ENCODE peak calls at places on chromosome 13, in ten cellular contexts. D is SK-N-SH; O is lower leg skin; B is lung; V is CD4-positive, alpha-beta T cell; Z is left lung; L is MCF 10A; K is Peyer's patch; F is fibroblast of mammary gland; M is right lobe of liver. X is an unnamed sample.

GRCh38 chr13:51422484-51422883 is 30.4 kb downstream of the INTS6 start:
- DNase-seq in D (no peak), O (no peak), B (no peak), V (no peak), Z (no peak), L (no peak), K (no peak), F (no peak), M (no peak), X (no peak)

GRCh38 chr13:64540468-64540867 is 2689.7 kb downstream of the PCDH9 start:
- DNase-seq in D (no peak), O (no peak), B (no peak), V (no peak), Z (no peak), L (no peak), K (no peak), F (peak; percentile 5), M (no peak), X (no peak)

GRCh38 chr13:30142502-30143211 is 164.7 kb downstream of the KATNAL1 start:
- DNase-seq in D (peak; percentile 75), O (peak; percentile 61), B (no peak), V (no peak), Z (no peak), L (peak; percentile 94), K (no peak), F (peak; percentile 97), M (no peak), X (peak; percentile 97)

GRCh38 chr13:44153536-44153935 is 220.1 kb upstream of the SERP2 start:
- DNase-seq in D (no peak), O (no peak), B (no peak), V (no peak), Z (no peak), L (no peak), K (no peak), F (no peak), M (no peak), X (no peak)

GRCh38 chr13:51687928-51688714 is 103.9 kb downstream of the WDFY2 start:
- DNase-seq in D (peak; percentile 13), O (no peak), B (no peak), V (no peak), Z (no peak), L (no peak), K (no peak), F (no peak), M (no peak), X (no peak)

GRCh38 chr13:59458908-59459579 is 704.7 kb downstream of the DIAPH3 start:
- DNase-seq in D (no peak), O (no peak), B (no peak), V (no peak), Z (no peak), L (peak; percentile 51), K (no peak), F (peak; percentile 41), M (no peak), X (peak; percentile 49)

GRCh38 chr13:43057653-43058317 is 34.4 kb downstream of the DNAJC15 start:
- DNase-seq in D (no peak), O (no peak), B (no peak), V (peak; percentile 56), Z (no peak), L (peak; percentile 60), K (peak; percentile 31), F (no peak), M (no peak), X (no peak)

GRCh38 chr13:98155475-98156111 is 12.7 kb downstream of the FARP1 start:
- DNase-seq in D (no peak), O (no peak), B (no peak), V (no peak), Z (no peak), L (peak; percentile 72), K (no peak), F (peak; percentile 82), M (no peak), X (no peak)

GRCh38 chr13:114099918-114100445 is 32.4 kb downstream of the RASA3 start:
- DNase-seq in D (peak; percentile 59), O (no peak), B (no peak), V (no peak), Z (peak; percentile 76), L (no peak), K (no peak), F (peak; percentile 65), M (peak; percentile 42), X (no peak)

GRCh38 chr13:20161275-20161950 is 561 bp upstream of the GJA3 start:
- DNase-seq in D (peak; percentile 43), O (no peak), B (no peak), V (peak; percentile 8), Z (peak; percentile 82), L (no peak), K (peak; percentile 68), F (no peak), M (no peak), X (no peak)

GRCh38 chr13:26961890-26962615 is 201.5 kb upstream of the GPR12 start:
- DNase-seq in D (no peak), O (no peak), B (peak; percentile 87), V (no peak), Z (no peak), L (no peak), K (no peak), F (no peak), M (peak; percentile 92), X (no peak)

GRCh38 chr13:31947105-31947504 is 84.5 kb upstream of the FRY start:
- DNase-seq in D (no peak), O (no peak), B (no peak), V (no peak), Z (no peak), L (peak; percentile 18), K (no peak), F (no peak), M (no peak), X (no peak)

GRCh38 chr13:30972888-30973377 is 40.5 kb downstream of the TEX26 start:
- DNase-seq in D (no peak), O (no peak), B (peak; percentile 46), V (no peak), Z (no peak), L (no peak), K (no peak), F (no peak), M (no peak), X (peak; percentile 34)

GRCh38 chr13:27406178-27406939 is 18.1 kb upstream of the GTF3A start:
- DNase-seq in D (peak; percentile 53), O (no peak), B (no peak), V (peak; percentile 12), Z (no peak), L (peak; percentile 55), K (no peak), F (peak; percentile 52), M (no peak), X (no peak)

GRCh38 chr13:73056054-73056962 is 2.5 kb upstream of the KLF5 start:
- DNase-seq in D (no peak), O (no peak), B (no peak), V (no peak), Z (no peak), L (peak; percentile 87), K (no peak), F (peak; percentile 80), M (no peak), X (no peak)

GRCh38 chr13:105703843-105704242 is 831.6 kb downstream of the EFNB2 start:
- DNase-seq in D (no peak), O (no peak), B (no peak), V (no peak), Z (no peak), L (no peak), K (no peak), F (no peak), M (no peak), X (no peak)

GRCh38 chr13:105709181-105709580 is 826.3 kb downstream of the EFNB2 start:
- DNase-seq in D (no peak), O (no peak), B (no peak), V (no peak), Z (no peak), L (no peak), K (no peak), F (no peak), M (no peak), X (no peak)
- TF ChIP-seq CTCF in D (no peak), O (no peak), B (no peak), V (no peak), Z (no peak), L (no peak), K (no peak), F (no peak), M (no peak), X (no peak)

DNA sequence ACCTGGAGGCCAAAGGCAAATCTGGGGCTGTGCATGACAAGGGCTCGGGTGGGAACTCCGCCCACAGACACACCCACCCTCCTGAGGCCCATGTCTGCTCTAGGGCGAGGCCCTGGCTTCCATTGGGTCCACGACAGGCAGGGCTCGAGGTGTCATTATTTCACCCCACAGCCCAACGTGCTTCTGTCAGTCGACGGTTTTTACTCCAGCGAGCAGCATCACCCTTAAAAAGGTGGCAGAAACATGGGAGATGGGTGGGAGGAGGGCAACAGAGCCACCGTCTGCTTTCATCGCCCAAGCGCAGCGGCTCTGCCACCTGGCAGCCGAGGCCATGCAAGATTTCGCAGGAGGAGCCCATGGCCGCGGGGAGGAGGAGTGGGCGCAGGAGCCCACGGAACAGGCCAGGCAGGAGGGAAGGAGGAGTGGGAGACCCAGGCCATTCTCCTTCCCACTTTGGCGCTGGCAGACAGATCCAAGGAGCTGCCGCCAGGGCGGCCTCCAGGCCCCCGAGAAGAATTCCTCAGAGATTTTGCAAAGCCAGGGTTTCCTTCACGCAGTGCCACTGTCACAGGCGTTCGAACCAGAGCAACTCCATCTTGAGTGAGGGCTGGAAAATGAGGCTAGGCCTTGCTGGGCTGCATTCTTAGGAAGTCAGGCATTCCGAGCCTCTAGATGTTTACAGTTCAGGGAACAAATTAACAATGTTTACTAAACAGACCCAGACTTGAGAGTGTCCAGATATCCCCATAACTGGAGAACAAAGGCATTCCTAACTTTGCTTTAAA is 49.3 kb upstream of the TUBGCP3 start:
- DNase-seq in D (no peak), O (no peak), B (no peak), V (no peak), Z (no peak), L (no peak), K (no peak), F (no peak), M (no peak), X (no peak)
- TF ChIP-seq CTCF in D (no peak), O (no peak), B (no peak), V (no peak), Z (no peak), L (no peak), K (no peak), F (no peak), M (no peak), X (no peak)

GRCh38 chr13:46100191-46100877 is 4.5 kb downstream of the CPB2 start:
- DNase-seq in D (no peak), O (no peak), B (no peak), V (no peak), Z (no peak), L (no peak), K (no peak), F (peak; percentile 20), M (no peak), X (no peak)
- TF ChIP-seq CTCF in D (no peak), O (no peak), B (no peak), V (no peak), Z (no peak), L (no peak), K (no peak), F (no peak), M (no peak), X (no peak)

DNA sequence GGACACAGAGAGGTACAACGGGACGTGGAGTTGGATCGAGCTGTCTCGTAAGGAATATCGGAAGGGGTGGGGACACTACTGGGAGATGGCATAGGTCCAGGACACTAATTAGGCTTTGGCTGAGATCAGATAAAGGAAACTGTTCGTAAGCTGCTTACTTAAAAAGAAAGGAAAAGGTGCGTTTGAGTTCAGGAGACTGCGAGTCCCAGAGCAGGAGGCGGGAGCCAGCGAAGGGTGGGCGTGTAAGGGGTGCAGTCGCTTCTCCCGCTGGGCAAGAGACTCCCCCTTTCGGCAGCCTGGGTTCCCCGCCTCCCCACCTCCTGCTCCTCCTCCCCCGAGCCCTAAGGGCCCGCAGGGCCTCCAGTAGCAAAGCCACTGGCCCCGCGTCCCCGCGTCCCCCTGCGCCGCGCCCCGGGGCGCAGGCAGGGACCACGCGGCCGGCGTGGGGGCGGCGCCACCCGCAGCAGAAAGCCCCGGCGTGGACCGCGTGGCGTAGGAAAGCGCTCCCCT is 571 bp downstream of the ABCC4 start:
- DNase-seq in D (peak; percentile 75), O (peak; percentile 25), B (peak; percentile 61), V (peak; percentile 24), Z (peak; percentile 85), L (peak; percentile 38), K (peak; percentile 44), F (peak; percentile 57), M (peak; percentile 59), X (peak; percentile 23)
- TF ChIP-seq CTCF in D (peak; percentile 32), O (no peak), B (no peak), V (no peak), Z (no peak), L (no peak), K (no peak), F (no peak), M (peak; percentile 13), X (peak; percentile 26)